ENCODE peak calls at places on chromosome 11, in nine cellular contexts. L is HepG2, W is endothelial cell of umbilical vein, O is heart left ventricle, X is tibial nerve, P is prostate gland, B is Peyer's patch, G is A549, A is body of pancreas. F is an unnamed sample.

GRCh38 chr11:66847461-66848232 is 4.4 kb downstream of the RCE1 start:
- DNase-seq in L (no peak), W (no peak), O (no peak), X (no peak), P (no peak), B (peak; percentile 36), G (no peak), A (no peak), F (peak; percentile 14)

GRCh38 chr11:8787372-8787771 is 104.8 kb downstream of the RPL27A start:
- DNase-seq in L (no peak), W (no peak), O (no peak), X (no peak), P (no peak), B (no peak), G (no peak), A (peak; percentile 44), F (no peak)

GRCh38 chr11:26287067-26287518 is 44.8 kb upstream of the ANO3 start:
- DNase-seq in L (no peak), W (no peak), O (no peak), X (no peak), P (no peak), B (no peak), G (no peak), A (no peak), F (no peak)

GRCh38 chr11:32088117-32088941 is 2.5 kb upstream of the RCN1 start:
- DNase-seq in L (no peak), W (peak; percentile 89), O (peak; percentile 70), X (peak; percentile 24), P (peak; percentile 36), B (no peak), G (no peak), A (peak; percentile 74), F (peak; percentile 35)

GRCh38 chr11:121300313-121300971 is 7.9 kb downstream of the SC5D start:
- DNase-seq in L (no peak), W (no peak), O (no peak), X (no peak), P (peak; percentile 36), B (no peak), G (no peak), A (no peak), F (peak; percentile 72)

GRCh38 chr11:64854534-64855502 is 10.4 kb upstream of the CDC42BPG start:
- DNase-seq in L (peak; percentile 80), W (peak; percentile 91), O (peak; percentile 94), X (peak; percentile 52), P (no peak), B (peak; percentile 92), G (peak; percentile 97), A (peak; percentile 67), F (peak; percentile 93)

GRCh38 chr11:123585206-123585605 is 69.2 kb downstream of the SCN3B start:
- DNase-seq in L (no peak), W (peak; percentile 7), O (no peak), X (no peak), P (peak; percentile 36), B (no peak), G (no peak), A (peak; percentile 28), F (no peak)

GRCh38 chr11:65446446-65447277 is 24.1 kb downstream of the NEAT1 start:
- DNase-seq in L (no peak), W (peak; percentile 49), O (no peak), X (peak; percentile 55), P (no peak), B (peak; percentile 58), G (no peak), A (no peak), F (peak; percentile 82)

GRCh38 chr11:13104619-13105236 is 95.6 kb downstream of the RASSF10 start:
- DNase-seq in L (peak; percentile 13), W (peak; percentile 88), O (no peak), X (no peak), P (no peak), B (no peak), G (no peak), A (no peak), F (no peak)

GRCh38 chr11:76861490-76861953 is 804 bp downstream of the ACER3 start:
- DNase-seq in L (no peak), W (peak; percentile 22), O (no peak), X (no peak), P (no peak), B (no peak), G (no peak), A (no peak), F (no peak)

GRCh38 chr11:38425578-38425977 is 1827.5 kb upstream of the RAG2 start:
- DNase-seq in L (no peak), W (no peak), O (no peak), X (no peak), P (no peak), B (no peak), G (no peak), A (no peak), F (no peak)

GRCh38 chr11:128174465-128175101 is 412.8 kb downstream of the ETS1 start:
- DNase-seq in L (no peak), W (no peak), O (no peak), X (no peak), P (no peak), B (no peak), G (peak; percentile 12), A (no peak), F (no peak)

GRCh38 chr11:76436020-76436419 is 8.8 kb upstream of the EMSY start:
- DNase-seq in L (no peak), W (no peak), O (no peak), X (no peak), P (no peak), B (no peak), G (no peak), A (no peak), F (no peak)

GRCh38 chr11:124830749-124831148 is 30.5 kb upstream of the MSANTD2 start:
- DNase-seq in L (no peak), W (no peak), O (no peak), X (no peak), P (no peak), B (no peak), G (no peak), A (no peak), F (no peak)

GRCh38 chr11:120271672-120272071 is 31.7 kb downstream of the POU2F3 start:
- DNase-seq in L (no peak), W (no peak), O (no peak), X (no peak), P (no peak), B (no peak), G (no peak), A (no peak), F (no peak)

GRCh38 chr11:68149417-68149816 is 28.2 kb upstream of the CHKA start:
- DNase-seq in L (no peak), W (no peak), O (no peak), X (no peak), P (no peak), B (no peak), G (no peak), A (no peak), F (peak; percentile 76)

GRCh38 chr11:58028687-58029411 is 1.9 kb upstream of the OR6Q1 start:
- DNase-seq in L (no peak), W (peak; percentile 30), O (no peak), X (no peak), P (no peak), B (no peak), G (no peak), A (no peak), F (no peak)
- TF ChIP-seq POLR2A in L (no peak), W (no peak), O (no peak), X (no peak), P (no peak), B (no peak), G (no peak), A (no peak), F (no peak)

DNA sequence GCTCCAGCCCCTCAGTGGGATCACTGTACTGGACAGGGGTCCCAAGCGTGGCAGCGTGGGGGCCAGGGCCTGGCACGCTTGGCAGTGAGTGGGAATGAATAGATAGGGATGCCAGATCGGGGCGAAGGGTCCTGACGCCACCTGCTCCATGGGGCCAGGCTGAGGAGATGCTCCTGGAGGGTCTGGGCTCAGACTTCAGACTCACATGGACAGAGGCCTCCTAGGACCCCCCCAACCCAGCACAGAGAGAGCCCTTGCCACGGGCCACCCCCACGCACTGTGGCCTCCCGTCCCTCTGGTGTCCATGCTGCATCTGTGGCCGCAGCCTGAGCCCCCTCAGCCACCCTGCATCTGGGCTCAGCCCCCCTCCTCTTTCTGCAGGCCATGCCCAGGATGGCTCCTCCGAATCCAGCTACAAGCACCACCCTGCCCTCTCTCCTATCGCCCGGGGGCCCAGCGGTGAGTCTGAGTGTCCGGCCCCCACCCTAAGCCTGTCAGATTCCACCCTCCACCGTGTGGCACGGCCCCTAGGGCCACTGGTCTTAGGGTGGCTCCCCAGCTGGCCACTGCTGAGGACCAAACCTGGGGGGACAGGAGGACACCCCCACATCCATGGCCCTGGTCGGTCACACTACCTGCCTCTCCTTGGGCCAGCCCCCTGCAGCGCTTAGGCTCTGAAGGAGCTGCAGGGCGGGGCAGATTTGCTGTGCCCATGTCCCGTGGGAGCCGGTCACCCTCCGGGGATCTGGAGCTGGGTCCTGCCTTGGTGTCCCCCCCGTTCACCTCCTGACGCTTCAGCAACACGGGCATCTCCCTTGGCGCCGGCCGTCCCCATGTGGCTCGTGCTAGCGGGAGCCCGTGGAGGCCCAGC is 2.7 kb downstream of the MUC5AC start:
- DNase-seq in L (no peak), W (no peak), O (no peak), X (no peak), P (no peak), B (peak; percentile 40), G (no peak), A (no peak), F (peak; percentile 15)
- H3K9me3 ChIP-seq in L (no peaks in the 10 kb centered on the region), W (no peaks in the 10 kb centered on the region), O (no peaks in the 10 kb centered on the region), X (no peaks in the 10 kb centered on the region), P (no peaks in the 10 kb centered on the region), B (no peaks in the 10 kb centered on the region), G (peaks cover 2% of the 10 kb centered on the region), A (no peaks in the 10 kb centered on the region), F (no peaks in the 10 kb centered on the region)

DNA sequence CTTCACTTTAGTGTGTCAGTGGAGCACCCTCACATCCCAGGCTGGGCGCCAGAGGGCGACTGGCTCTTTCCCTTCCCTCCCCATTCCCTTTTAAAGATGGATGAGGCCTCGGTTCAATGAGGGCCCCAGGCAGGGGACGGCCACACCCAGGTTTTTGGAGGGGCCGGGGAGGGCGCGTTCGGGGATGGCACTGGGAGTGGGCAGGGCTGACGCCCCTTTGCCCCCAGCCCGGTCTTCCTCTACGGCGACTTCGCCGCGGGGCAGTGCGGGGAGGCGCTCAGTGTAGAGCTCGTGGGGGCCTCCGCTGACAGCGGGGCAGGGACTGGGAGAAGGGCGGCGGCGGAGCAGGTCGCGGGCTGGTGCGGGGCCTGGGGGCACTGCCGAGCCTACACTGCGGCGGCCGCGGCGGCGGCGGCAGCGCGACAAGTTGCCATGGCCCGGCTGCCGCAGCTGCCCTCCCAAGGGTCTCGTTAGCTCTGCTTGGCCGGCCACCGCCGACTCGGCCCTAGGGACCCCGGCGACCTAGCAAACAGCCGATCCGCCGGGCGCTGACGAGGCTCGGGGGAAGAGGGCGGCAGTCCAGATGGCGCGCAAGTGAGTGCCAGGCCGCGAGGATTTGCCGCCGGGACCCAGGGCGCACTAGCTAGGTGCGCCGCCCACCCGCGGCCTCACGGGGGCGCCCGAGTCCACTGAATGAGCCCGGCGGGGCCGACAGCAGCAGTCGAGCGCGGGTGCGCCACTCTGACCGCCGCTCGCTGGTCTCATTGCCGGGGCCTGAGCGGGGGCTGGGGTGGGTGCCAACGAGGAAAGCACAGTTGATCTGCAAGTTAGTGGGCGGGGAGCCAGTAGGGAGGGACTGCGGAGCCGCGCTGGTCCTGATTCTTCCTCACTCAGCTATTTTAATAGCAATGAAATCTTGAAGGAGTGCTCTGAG is 92.7 kb downstream of the RRM1 start:
- DNase-seq in L (peak; percentile 39), W (peak; percentile 83), O (peak; percentile 96), X (peak; percentile 87), P (peak; percentile 98), B (peak; percentile 92), G (peak; percentile 80), A (peak; percentile 94), F (peak; percentile 91)
- TF ChIP-seq CTCF in L (peak; percentile 96), W (peak; percentile 95), O (peak; percentile 96), X (peak; percentile 95), P (peak; percentile 91), B (peak; percentile 86), G (peak; percentile 94), A (peak; percentile 98), F (peak; percentile 98)

GRCh38 chr11:10808553-10809372 is at the start of gene EIF4G2:
- DNase-seq in L (peak; percentile 95), W (peak; percentile 99), O (peak; percentile 99), X (peak; percentile 95), P (peak; percentile 99), B (peak; percentile 99), G (peak; percentile 98), A (peak; percentile 99), F (peak; percentile 99)
- TF ChIP-seq POLR2A in L (peak; percentile 100), W (peak; percentile 100), O (peak; percentile 99), X (peak; percentile 98), P (peak; percentile 99), B (peak; percentile 99), G (peak; percentile 98), A (peak; percentile 100), F (peak; percentile 98)

F was measured in upper lobe of left lung.